ENCODE peak calls at places on chromosomes 7 and 10, in four cellular contexts. U is hepatocyte, G is GM12865, I is dorsolateral prefrontal cortex. M is an unnamed sample.

GRCh38 chr10:11170993-11171416 is 153.3 kb downstream of the CELF2 start:
- DNase-seq in U (no peak), G (peak; percentile 71), I (no peak), M (no peak)

GRCh38 chr10:101485681-101486554 is 102.1 kb downstream of the POLL start:
- DNase-seq in U (peak; percentile 9), G (no peak), I (no peak), M (no peak)

GRCh38 chr7:69889338-69890080 is 291.2 kb downstream of the AUTS2 start:
- DNase-seq in U (no peak), G (peak; percentile 44), I (no peak), M (no peak)

GRCh38 chr10:70655316-70655715 is 17.0 kb upstream of the ADAMTS14 start:
- DNase-seq in U (no peak), G (no peak), I (no peak), M (no peak)

GRCh38 chr10:70910486-70911350 is 22.4 kb upstream of the PCBD1 start:
- DNase-seq in U (no peak), G (no peak), I (no peak), M (no peak)

GRCh38 chr10:47047127-47047504 is 135.9 kb downstream of the PTPN20 start:
- DNase-seq in U (no peak), G (no peak), I (no peak), M (no peak)

GRCh38 chr7:32204361-32205018 is 134.3 kb upstream of the PDE1C start:
- DNase-seq in U (peak; percentile 80), G (peak; percentile 64), I (peak; percentile 79), M (peak; percentile 31)

GRCh38 chr10:17232276-17232987 is 4.4 kb downstream of the VIM start:
- DNase-seq in U (no peak), G (peak; percentile 70), I (no peak), M (peak; percentile 23)

GRCh38 chr10:20118119-20118518 is 301.9 kb downstream of the PLXDC2 start:
- DNase-seq in U (no peak), G (no peak), I (no peak), M (no peak)

GRCh38 chr7:50304911-50305621 is 550 bp downstream of the IKZF1 start:
- DNase-seq in U (no peak), G (peak; percentile 79), I (no peak), M (peak; percentile 53)

GRCh38 chr10:127576751-127577161 is 27.6 kb downstream of the NPS start:
- DNase-seq in U (no peak), G (no peak), I (peak; percentile 29), M (no peak)

GRCh38 chr7:46942574-46942973 is 639.3 kb downstream of the TNS3 start:
- DNase-seq in U (no peak), G (no peak), I (no peak), M (no peak)

GRCh38 chr10:129697463-129698247 is 230.6 kb downstream of the MGMT start:
- DNase-seq in U (no peak), G (no peak), I (no peak), M (no peak)

GRCh38 chr7:35263396-35263795 is 9.5 kb upstream of the TBX20 start:
- DNase-seq in U (no peak), G (no peak), I (no peak), M (no peak)

GRCh38 chr10:62231371-62231770 is 37.3 kb downstream of the RTKN2 start:
- DNase-seq in U (no peak), G (no peak), I (no peak), M (no peak)

GRCh38 chr10:5442056-5442989 is 30.0 kb downstream of the NET1 start:
- DNase-seq in U (peak; percentile 67), G (peak; percentile 59), I (no peak), M (peak; percentile 34)

GRCh38 chr7:111092406-111093160 is 1.7 kb downstream of the LRRN3 start:
- DNase-seq in U (peak; percentile 5), G (no peak), I (no peak), M (no peak)

GRCh38 chr7:151704969-151705743 is 171.8 kb downstream of the PRKAG2 start:
- DNase-seq in U (no peak), G (no peak), I (no peak), M (no peak)

GRCh38 chr7:128937647-128938523 is at the start of gene IRF5:
- DNase-seq in U (peak; percentile 60), G (peak; percentile 84), I (peak; percentile 25), M (no peak)

GRCh38 chr10:2839081-2839725 is 228.1 kb upstream of the PFKP start:
- DNase-seq in U (peak; percentile 49), G (peak; percentile 26), I (no peak), M (peak; percentile 44)

GRCh38 chr7:122829962-122830361 is 56.3 kb downstream of the CADPS2 start:
- DNase-seq in U (no peak), G (no peak), I (no peak), M (no peak)

GRCh38 chr7:23418046-23418445 is 52.2 kb downstream of the IGF2BP3 start:
- DNase-seq in U (no peak), G (no peak), I (no peak), M (no peak)

GRCh38 chr10:101867931-101868330 is 24.3 kb upstream of the KCNIP2 start:
- DNase-seq in U (no peak), G (no peak), I (no peak), M (no peak)

GRCh38 chr10:93152136-93152535 is 78.4 kb downstream of the CYP26A1 start:
- DNase-seq in U (no peak), G (no peak), I (no peak), M (no peak)

GRCh38 chr7:144102041-144102440 is 7.3 kb upstream of the OR2A2 start:
- DNase-seq in U (no peak), G (no peak), I (no peak), M (no peak)

GRCh38 chr10:97529685-97530465 is 31.2 kb downstream of the UBTD1 start:
- DNase-seq in U (no peak), G (no peak), I (no peak), M (no peak)

GRCh38 chr7:69693042-69693441 is 94.8 kb downstream of the AUTS2 start:
- DNase-seq in U (no peak), G (peak; percentile 28), I (no peak), M (no peak)

GRCh38 chr10:88066876-88067275 is 203.5 kb downstream of the PTEN start:
- DNase-seq in U (no peak), G (peak; percentile 92), I (no peak), M (no peak)

GRCh38 chr7:29208410-29209250 is 14.1 kb downstream of the CHN2 start:
- DNase-seq in U (peak; percentile 61), G (no peak), I (no peak), M (no peak)

GRCh38 chr7:20307901-20308300 is 22.8 kb upstream of the ITGB8 start:
- DNase-seq in U (no peak), G (no peak), I (no peak), M (no peak)

GRCh38 chr7:6437251-6437650 is 10.5 kb downstream of the DAGLB start:
- DNase-seq in U (no peak), G (no peak), I (no peak), M (no peak)

GRCh38 chr10:32577448-32577847 is 131.5 kb downstream of the CCDC7 start:
- DNase-seq in U (no peak), G (no peak), I (no peak), M (no peak)
- TF ChIP-seq CTCF in U (no peak), G (no peak), I (no peak), M (no peak)

GRCh38 chr7:37349979-37350590 is 98.6 kb downstream of the ELMO1 start:
- DNase-seq in U (no peak), G (no peak), I (no peak), M (no peak)

GRCh38 chr7:37353949-37354660 is 94.6 kb downstream of the ELMO1 start:
- DNase-seq in U (no peak), G (no peak), I (no peak), M (no peak)

GRCh38 chr7:37352251-37352650 is 96.4 kb downstream of the ELMO1 start:
- DNase-seq in U (no peak), G (no peak), I (no peak), M (no peak)

GRCh38 chr7:37354661-37355131 is 94.0 kb downstream of the ELMO1 start:
- DNase-seq in U (peak; percentile 60), G (peak; percentile 72), I (no peak), M (no peak)

GRCh38 chr7:37352974-37353948 is 95.4 kb downstream of the ELMO1 start:
- DNase-seq in U (no peak), G (peak; percentile 83), I (no peak), M (peak; percentile 53)
- TF ChIP-seq CTCF in U (peak; percentile 12), G (peak; percentile 94), I (no peak), M (peak; percentile 93)

GRCh38 chr7:4103352-4104091 is 578.6 kb upstream of the FOXK1 start:
- DNase-seq in U (no peak), G (no peak), I (no peak), M (no peak)
- TF ChIP-seq CTCF in U (peak; percentile 12), G (no peak), I (peak; percentile 19), M (no peak)

GRCh38 chr10:48506147-48506917 is 98.5 kb downstream of the ARHGAP22 start:
- DNase-seq in U (peak; percentile 57), G (peak; percentile 66), I (no peak), M (peak; percentile 59)
- TF ChIP-seq CTCF in U (peak; percentile 41), G (peak; percentile 40), I (peak; percentile 44), M (peak; percentile 29)

GRCh38 chr7:132150711-132151110 is 425.6 kb downstream of the PLXNA4 start:
- DNase-seq in U (no peak), G (no peak), I (no peak), M (no peak)

GRCh38 chr7:132155715-132156114 is 420.6 kb downstream of the PLXNA4 start:
- DNase-seq in U (no peak), G (no peak), I (no peak), M (no peak)

GRCh38 chr7:132152490-132152889 is 423.8 kb downstream of the PLXNA4 start:
- DNase-seq in U (no peak), G (no peak), I (no peak), M (no peak)

GRCh38 chr7:132154695-132155471 is 421.4 kb downstream of the PLXNA4 start:
- DNase-seq in U (no peak), G (no peak), I (no peak), M (no peak)

DNA sequence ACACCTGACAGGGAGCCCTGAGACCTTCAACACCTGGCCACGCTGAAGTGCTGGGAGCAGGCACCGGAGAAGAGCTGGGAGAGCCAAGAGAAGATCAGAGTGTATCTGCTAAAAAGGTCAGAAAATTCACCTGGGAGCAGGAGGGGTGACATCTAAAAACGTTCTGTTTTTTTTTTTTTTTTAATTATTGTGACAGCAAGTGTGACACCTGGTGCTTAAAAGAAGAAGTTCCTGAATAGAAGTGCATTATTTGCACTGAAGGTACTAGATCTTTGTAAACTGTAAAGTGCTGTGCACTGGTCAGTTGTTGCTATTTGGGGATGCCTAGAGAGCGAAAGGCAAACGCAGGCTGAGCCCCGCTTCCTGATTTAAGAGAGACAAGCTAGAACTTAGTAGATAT is 422.0 kb downstream of the PLXNA4 start:
- DNase-seq in U (no peak), G (no peak), I (no peak), M (no peak)
- TF ChIP-seq CTCF in U (no peak), G (no peak), I (no peak), M (no peak)